ENCODE peak calls at places on chromosomes 1 and 21, in four cellular contexts. V, J, X and C are unnamed samples.

GRCh38 chr1:200118779-200119505 is 91.4 kb downstream of the NR5A2 start:
- DNase-seq in V (no peak), J (no peak), X (no peak), C (no peak)

GRCh38 chr1:98323396-98323795 is 338.1 kb upstream of the SNX7 start:
- DNase-seq in V (peak; percentile 86), J (peak; percentile 87), X (peak; percentile 95), C (peak; percentile 81)

GRCh38 chr1:175162955-175163354 is 29.6 kb downstream of the KIAA0040 start:
- DNase-seq in V (peak; percentile 6), J (no peak), X (peak; percentile 53), C (no peak)

GRCh38 chr1:109783436-109783835 is 19.7 kb upstream of the EPS8L3 start:
- DNase-seq in V (peak; percentile 74), J (peak; percentile 68), X (peak; percentile 78), C (peak; percentile 82)

GRCh38 chr1:219257751-219258150 is 84.1 kb downstream of the LYPLAL1 start:
- DNase-seq in V (no peak), J (no peak), X (no peak), C (no peak)

GRCh38 chr21:45330851-45331261 is 43.2 kb upstream of the POFUT2 start:
- DNase-seq in V (no peak), J (no peak), X (no peak), C (no peak)

GRCh38 chr1:235511470-235512240 is 7.4 kb upstream of the B3GALNT2 start:
- DNase-seq in V (peak; percentile 49), J (peak; percentile 45), X (no peak), C (peak; percentile 45)

GRCh38 chr1:32525053-32525452 is 14.2 kb upstream of the ZBTB8A start:
- DNase-seq in V (no peak), J (peak; percentile 18), X (no peak), C (no peak)

GRCh38 chr1:1090424-1091343 is 16.6 kb upstream of the RNF223 start:
- DNase-seq in V (no peak), J (no peak), X (no peak), C (no peak)

GRCh38 chr1:62800825-62801306 is 16.9 kb downstream of the ATG4C start:
- DNase-seq in V (no peak), J (peak; percentile 4), X (peak; percentile 10), C (no peak)

GRCh38 chr1:68338107-68338506 is 105.8 kb upstream of the WLS start:
- DNase-seq in V (no peak), J (no peak), X (no peak), C (no peak)

GRCh38 chr1:230752407-230752806 is 5.2 kb downstream of the CAPN9 start:
- DNase-seq in V (no peak), J (no peak), X (no peak), C (no peak)

GRCh38 chr21:36134820-36135390 is at the start of gene CBR3:
- DNase-seq in V (peak; percentile 37), J (peak; percentile 55), X (peak; percentile 36), C (peak; percentile 72)

GRCh38 chr1:204692852-204693356 is 7.4 kb upstream of the LRRN2 start:
- DNase-seq in V (no peak), J (no peak), X (no peak), C (no peak)

GRCh38 chr1:165068716-165069115 is 287.8 kb downstream of the LMX1A start:
- DNase-seq in V (peak; percentile 28), J (no peak), X (no peak), C (no peak)

GRCh38 chr1:154398141-154398540 is 7.0 kb upstream of the IL6R start:
- DNase-seq in V (no peak), J (no peak), X (no peak), C (no peak)

GRCh38 chr1:191240925-191241324 is 763.3 kb upstream of the BRINP3 start:
- DNase-seq in V (peak; percentile 0), J (no peak), X (no peak), C (no peak)

GRCh38 chr1:91099746-91100621 is 78.1 kb upstream of the ZNF644 start:
- DNase-seq in V (no peak), J (peak; percentile 64), X (no peak), C (peak; percentile 83)

GRCh38 chr1:29631361-29631760 is 395.0 kb downstream of the PTPRU start:
- DNase-seq in V (peak; percentile 14), J (no peak), X (no peak), C (no peak)

GRCh38 chr1:70290248-70290647 is 64.3 kb downstream of the ANKRD13C start:
- DNase-seq in V (peak; percentile 16), J (peak; percentile 3), X (peak; percentile 37), C (no peak)

GRCh38 chr1:29280780-29281131 is 44.4 kb downstream of the PTPRU start:
- DNase-seq in V (peak; percentile 31), J (peak; percentile 36), X (peak; percentile 20), C (peak; percentile 72)

GRCh38 chr21:19565587-19565986 is 1162.0 kb upstream of the TMPRSS15 start:
- DNase-seq in V (no peak), J (no peak), X (no peak), C (no peak)

GRCh38 chr21:30605968-30606367 is 5.1 kb downstream of the KRTAP22-1 start:
- DNase-seq in V (no peak), J (peak; percentile 43), X (no peak), C (no peak)

GRCh38 chr1:156608036-156608674 is 6.9 kb upstream of the GPATCH4 start:
- DNase-seq in V (peak; percentile 76), J (peak; percentile 68), X (peak; percentile 84), C (peak; percentile 62)

GRCh38 chr21:29130234-29130993 is at the start of gene MAP3K7CL:
- DNase-seq in V (peak; percentile 100), J (peak; percentile 92), X (peak; percentile 97), C (peak; percentile 96)

GRCh38 chr1:155053531-155054105 is 2.5 kb downstream of the ADAM15 start:
- DNase-seq in V (no peak), J (no peak), X (no peak), C (no peak)

GRCh38 chr21:29511076-29511475 is 212.4 kb downstream of the BACH1 start:
- DNase-seq in V (peak; percentile 47), J (no peak), X (no peak), C (no peak)

GRCh38 chr1:151062738-151063371 is 2.7 kb downstream of the MLLT11 start:
- DNase-seq in V (peak; percentile 92), J (peak; percentile 69), X (peak; percentile 83), C (peak; percentile 62)

GRCh38 chr1:203362561-203363055 is 11.7 kb upstream of the FMOD start:
- DNase-seq in V (no peak), J (no peak), X (no peak), C (no peak)

GRCh38 chr1:153976819-153977249 is 640 bp downstream of the JTB start:
- DNase-seq in V (no peak), J (no peak), X (no peak), C (no peak)

GRCh38 chr1:240149488-240150094 is 57.9 kb downstream of the FMN2 start:
- DNase-seq in V (peak; percentile 48), J (peak; percentile 44), X (peak; percentile 54), C (peak; percentile 32)

GRCh38 chr1:20458717-20459116 is 27.3 kb downstream of the CAMK2N1 start:
- DNase-seq in V (no peak), J (no peak), X (no peak), C (no peak)

GRCh38 chr1:73180661-73181540 is 898.6 kb upstream of the NEGR1 start:
- DNase-seq in V (no peak), J (no peak), X (no peak), C (no peak)

GRCh38 chr1:43979528-43980254 is 681 bp downstream of the B4GALT2 start:
- DNase-seq in V (peak; percentile 61), J (peak; percentile 59), X (peak; percentile 30), C (peak; percentile 63)

GRCh38 chr1:3620708-3621107 is 4.1 kb upstream of the TPRG1L start:
- DNase-seq in V (no peak), J (no peak), X (no peak), C (no peak)

GRCh38 chr1:232542633-232543032 is 87.3 kb downstream of the SIPA1L2 start:
- DNase-seq in V (no peak), J (no peak), X (no peak), C (no peak)